ENCODE peak calls at places on chromosome 1, in five cellular contexts. O is cardiac muscle cell, V is RWPE2, L is coronary artery, E is sigmoid colon. A is an unnamed sample.

GRCh38 chr1:40887652-40888051 is 25.5 kb upstream of the CITED4 start:
- DNase-seq in V (no peak), E (no peak), L (no peak), O (no peak), A (no peak)

GRCh38 chr1:83694449-83694848 is 304.5 kb downstream of the TTLL7 start:
- DNase-seq in E (no peak), L (no peak), O (no peak), V (no peak), A (no peak)

GRCh38 chr1:201316556-201316955 is 33.2 kb downstream of the PKP1 start:
- DNase-seq in L (no peak), E (peak; percentile 18), O (no peak), V (no peak), A (no peak)

GRCh38 chr1:158813159-158813558 is 18.0 kb upstream of the MNDA start:
- DNase-seq in L (no peak), V (no peak), O (no peak), E (no peak), A (no peak)

GRCh38 chr1:152758636-152759035 is 811 bp downstream of the KPRP start:
- DNase-seq in E (no peak), O (no peak), V (no peak), L (no peak), A (no peak)

GRCh38 chr1:165324050-165324449 is 32.5 kb downstream of the LMX1A start:
- DNase-seq in O (no peak), V (no peak), L (no peak), E (no peak), A (no peak)

GRCh38 chr1:222165625-222166024 is 382.3 kb downstream of the HHIPL2 start:
- DNase-seq in V (no peak), E (no peak), O (no peak), L (no peak), A (no peak)

GRCh38 chr1:181918893-181919728 is 142.4 kb downstream of the ZNF648 start:
- DNase-seq in O (no peak), V (no peak), E (no peak), L (no peak), A (no peak)

GRCh38 chr1:118326960-118327629 is 142.1 kb upstream of the SPAG17 start:
- DNase-seq in E (no peak), L (no peak), O (no peak), V (no peak), A (no peak)

GRCh38 chr1:118317836-118318614 is 133.0 kb upstream of the SPAG17 start:
- DNase-seq in L (no peak), E (no peak), V (no peak), O (peak; percentile 25), A (no peak)

GRCh38 chr1:118325545-118326225 is 140.7 kb upstream of the SPAG17 start:
- DNase-seq in O (no peak), E (no peak), L (no peak), V (no peak), A (no peak)

DNA sequence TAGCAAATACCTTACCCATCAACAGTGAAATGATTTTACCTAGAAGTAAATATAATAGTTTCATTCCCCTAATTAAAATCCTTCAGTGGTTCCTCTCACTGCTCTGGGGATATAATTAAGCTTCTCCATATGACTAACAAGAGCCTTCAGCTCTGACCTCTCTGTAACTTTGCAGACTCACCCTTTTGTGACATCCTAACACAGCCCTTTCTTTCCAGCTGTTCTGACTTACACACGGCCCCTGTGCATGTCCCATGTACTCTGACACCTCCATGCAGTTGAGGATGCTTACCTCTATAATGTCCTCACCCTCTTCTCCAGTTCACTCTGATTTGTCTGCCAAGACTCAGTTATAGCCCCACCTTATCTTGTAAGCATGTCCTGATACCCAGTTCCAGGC is 137.3 kb upstream of the SPAG17 start:
- DNase-seq in L (no peak), O (no peak), V (no peak), E (no peak), A (no peak)
- H3K27ac ChIP-seq in L (no peak overlapping the region), O (no peak overlapping the region), V (no peak overlapping the region), E (no peak overlapping the region), A (no peak overlapping the region)

GRCh38 chr1:25904942-25905679 is 1.1 kb downstream of the STMN1 start:
- DNase-seq in L (peak; percentile 94), E (peak; percentile 97), V (peak; percentile 96), O (peak; percentile 94), A (no peak)
- H3K27ac ChIP-seq in L (peak overlapping the region; percentile 75), E (peak overlapping the region; percentile 79), V (peak overlapping the region; percentile 77), O (peak overlapping the region; percentile 78), A (peak overlapping the region; percentile 63)

GRCh38 chr1:18907914-18908845 is 5.8 kb upstream of the ALDH4A1 start:
- DNase-seq in E (no peak), L (no peak), V (no peak), O (no peak), A (no peak)
- H3K27ac ChIP-seq in E (peak overlapping the region; percentile 72), L (peak overlapping the region; percentile 64), V (no peak overlapping the region), O (no peak overlapping the region), A (no peak overlapping the region)

DNA sequence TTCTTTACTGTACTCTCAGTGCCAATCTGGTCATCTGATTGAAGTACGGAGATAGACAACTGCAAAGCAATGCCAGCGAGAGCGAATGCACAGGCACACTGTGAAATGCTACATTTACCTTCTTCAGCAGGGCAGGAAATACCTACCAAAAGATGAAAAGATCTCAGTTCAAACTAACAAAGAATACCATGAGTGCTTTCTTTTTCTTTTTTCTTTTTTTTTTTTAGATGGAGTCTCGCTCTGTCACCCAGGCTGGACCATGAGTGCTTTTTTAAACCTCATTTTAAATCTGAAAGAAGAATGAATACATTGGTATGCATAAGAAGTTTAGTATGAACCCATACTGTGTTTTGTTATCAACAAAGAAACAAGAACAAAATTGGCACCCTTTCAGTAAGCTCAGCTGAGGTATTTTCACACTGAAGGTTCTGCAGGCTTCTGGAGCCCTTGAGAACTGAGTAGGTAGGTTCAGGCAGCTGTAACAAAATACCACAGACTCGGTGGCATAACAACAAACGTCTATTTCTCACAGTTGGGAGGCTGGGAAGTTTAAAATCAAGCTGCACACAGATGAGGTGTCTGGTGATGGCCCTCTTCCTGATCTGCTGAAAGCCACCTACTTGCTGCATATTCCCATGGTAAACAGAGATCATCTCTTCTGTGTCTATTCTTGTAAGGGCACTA is 1.7 kb upstream of the CHI3L2 start:
- DNase-seq in L (no peak), E (no peak), V (no peak), O (peak; percentile 48), A (no peak)
- H3K27ac ChIP-seq in L (no peak overlapping the region), E (no peak overlapping the region), V (no peak overlapping the region), O (no peak overlapping the region), A (no peak overlapping the region)

GRCh38 chr1:239386453-239387303 is at the start of gene CHRM3:
- DNase-seq in V (no peak), L (peak; percentile 72), E (peak; percentile 90), O (peak; percentile 24), A (peak; percentile 27)
- H3K27ac ChIP-seq in V (no peak within 1 kb of the TSS), L (peak within 1 kb of the TSS; percentile 36), E (peak within 1 kb of the TSS; percentile 88), O (no peak within 1 kb of the TSS), A (no peak within 1 kb of the TSS)

DNA sequence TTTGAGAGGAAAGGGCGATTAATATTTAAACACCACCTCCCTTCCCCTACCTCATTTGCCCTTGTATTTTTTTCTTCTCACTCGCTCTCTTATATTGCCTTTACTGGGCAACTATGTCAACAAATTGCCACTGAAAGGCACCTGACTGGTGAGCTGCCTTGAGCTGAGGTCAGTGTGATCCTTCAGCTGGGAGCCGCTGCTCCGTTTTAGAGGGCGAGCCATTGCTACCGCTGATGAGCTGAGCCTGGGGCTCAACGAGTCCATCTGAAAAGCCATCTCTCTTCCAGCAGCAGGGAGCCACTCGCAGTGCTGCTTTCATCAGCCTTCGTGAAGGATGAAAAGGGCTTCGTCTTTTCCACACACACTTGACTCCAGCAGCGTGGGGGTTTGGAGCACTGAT is 108.0 kb upstream of the KIF26B start:
- DNase-seq in L (no peak), V (no peak), E (no peak), O (no peak), A (no peak)
- H3K27ac ChIP-seq in L (no peak overlapping the region), V (no peak overlapping the region), E (no peak overlapping the region), O (peak overlapping the region; percentile 25), A (no peak overlapping the region)

DNA sequence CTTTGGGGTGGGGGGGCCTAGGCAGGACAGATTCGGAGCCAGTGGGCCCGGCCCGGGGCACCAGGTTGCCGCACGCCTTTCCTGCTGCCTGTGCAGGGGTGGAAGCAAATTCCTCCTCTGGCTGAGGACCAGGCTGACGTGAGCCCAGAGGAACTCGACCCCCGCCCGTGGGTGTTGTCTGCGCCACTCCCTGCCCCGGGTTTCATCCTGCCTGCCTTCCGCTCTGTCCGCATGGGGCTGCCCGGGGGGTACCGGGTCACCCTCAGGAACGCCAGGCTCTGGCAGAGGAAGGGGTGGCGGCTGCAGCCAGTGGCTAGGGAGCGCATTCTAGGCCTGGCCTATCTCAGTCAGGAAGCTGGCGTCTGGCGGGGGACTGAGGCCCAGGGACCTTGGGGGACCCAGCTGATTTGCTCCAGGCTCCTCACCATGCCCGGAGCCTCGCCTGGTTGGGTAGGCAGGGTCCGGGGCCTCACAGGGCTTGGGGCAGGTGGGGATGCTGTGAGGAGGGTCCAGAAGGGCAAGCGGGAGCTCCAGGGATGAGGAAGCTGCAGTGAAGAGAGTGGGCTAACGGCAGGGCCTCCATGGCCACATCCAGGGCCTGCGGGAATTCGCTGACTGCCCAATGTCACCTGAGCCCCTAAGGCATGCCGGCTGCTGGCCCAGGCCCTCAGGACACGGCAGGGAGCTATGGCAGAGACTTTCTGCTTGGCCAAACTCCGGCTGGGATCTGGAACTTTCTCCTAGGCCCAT is 2.4 kb upstream of the IBA57 start:
- DNase-seq in L (peak; percentile 77), V (no peak), O (peak; percentile 67), E (no peak), A (peak; percentile 55)
- H3K27ac ChIP-seq in L (no peak overlapping the region), V (peak overlapping the region; percentile 94), O (no peak overlapping the region), E (peak overlapping the region; percentile 35), A (peak overlapping the region; percentile 98)